ENCODE peak calls at places on chromosomes 11 and 22, in six cellular contexts. M is NCI-H524 treated with DMSO at 0.1 percent for 48 hours, B is heart right ventricle, C is neuronal stem cell, P is lower lobe of right lung, F is NAMALWA. D is an unnamed sample.

GRCh38 chr11:128345316-128345715 is 242.0 kb downstream of the ETS1 start:
- DNase-seq in M (no peak), B (no peak), C (no peak), P (no peak), F (no peak), D (no peak)

GRCh38 chr11:9015677-9016076 is 11.9 kb upstream of the NRIP3 start:
- DNase-seq in M (no peak), B (peak), C (peak), P (peak), F (peak), D (peak)

GRCh38 chr11:77776455-77776854 is 44.1 kb downstream of the RSF1 start:
- DNase-seq in M (no peak), B (no peak), C (no peak), P (no peak), F (peak), D (peak)

GRCh38 chr11:130480166-130480565 is 31.7 kb downstream of the ADAMTS15 start:
- DNase-seq in M (no peak), B (no peak), C (no peak), P (no peak), F (no peak), D (peak)

GRCh38 chr22:19180234-19180633 is 1.7 kb upstream of the SLC25A1 start:
- DNase-seq in M (no peak), B (no peak), C (no peak), P (no peak), F (no peak), D (no peak)

GRCh38 chr11:75667831-75668507 is 869 bp downstream of the MAP6 start:
- DNase-seq in M (peak), B (peak), C (peak), P (peak), F (no peak), D (peak)

GRCh38 chr11:101345891-101346290 is 216.3 kb upstream of the PGR start:
- DNase-seq in M (no peak), B (no peak), C (no peak), P (no peak), F (no peak), D (no peak)

GRCh38 chr11:117492578-117493251 is 165.1 kb downstream of the CEP164 start:
- DNase-seq in M (peak), B (no peak), C (peak), P (no peak), F (no peak), D (no peak)

GRCh38 chr11:94788396-94788795 is 20.2 kb downstream of the AMOTL1 start:
- DNase-seq in M (no peak), B (no peak), C (no peak), P (no peak), F (no peak), D (no peak)

GRCh38 chr11:69173925-69174591 is 18.3 kb downstream of the SMIM38 start:
- DNase-seq in M (no peak), B (no peak), C (no peak), P (no peak), F (no peak), D (peak)

GRCh38 chr11:113895367-113896155 is 9.0 kb upstream of the HTR3B start:
- DNase-seq in M (peak), B (no peak), C (no peak), P (no peak), F (no peak), D (no peak)

GRCh38 chr11:96200243-96200642 is 142.8 kb downstream of the MAML2 start:
- DNase-seq in M (no peak), B (no peak), C (no peak), P (no peak), F (no peak), D (peak)

GRCh38 chr22:44127353-44127752 is 53.4 kb upstream of the PARVG start:
- DNase-seq in M (no peak), B (peak), C (no peak), P (peak), F (no peak), D (no peak)

GRCh38 chr11:76185931-76186401 is 20.3 kb downstream of the WNT11 start:
- DNase-seq in M (peak), B (peak), C (no peak), P (no peak), F (no peak), D (no peak)

GRCh38 chr11:117315285-117316196 is 515 bp downstream of the BACE1 start:
- DNase-seq in M (no peak), B (no peak), C (no peak), P (no peak), F (no peak), D (no peak)

GRCh38 chr11:20031155-20032001 is 128.9 kb downstream of the DBX1 start:
- DNase-seq in M (no peak), B (no peak), C (no peak), P (no peak), F (no peak), D (peak)

GRCh38 chr11:121670792-121671275 is 218.1 kb upstream of the SORL1-AS1 start:
- DNase-seq in M (no peak), B (no peak), C (no peak), P (no peak), F (no peak), D (no peak)

GRCh38 chr22:45648320-45649070 is 23.1 kb upstream of the ATXN10 start:
- DNase-seq in M (no peak), B (no peak), C (no peak), P (no peak), F (no peak), D (no peak)